ENCODE peak calls at places on chromosomes 4 and X, in ten cellular contexts. X is activated CD4-positive, alpha-beta T cell treated with anti-CD3 and anti-CD28 coated beads for 1 hour; O is stimulated activated CD4-positive, alpha-beta T cell treated with anti-CD3 and anti-CD28 coated beads, TNF-alpha, amount 100 ng/mL, for 4 hours; I is GM13977; V is CD4-positive, alpha-beta T cell; U is fibroblast of lung; W is stimulated activated CD8-positive, alpha-beta memory T cell treated with anti-CD3 and anti-CD28 coated beads, Interleukin-15, amount 100 ng/mL, for 1 hour; H is heart right ventricle; F is foreskin fibroblast; A is activated T-cell treated with anti-CD3 and anti-CD28 coated beads, Interleukin-2, amount 50 U/mL, for 1 hour. P is an unnamed sample.

GRCh38 chr4:25484243-25484721 is 107.2 kb downstream of the ANAPC4 start:
- DNase-seq in X (no peak), O (no peak), I (no peak), V (no peak), U (no peak), W (no peak), H (no peak), F (no peak), A (no peak), P (no peak)

GRCh38 chr4:101954975-101955678 is 164.6 kb downstream of the BANK1 start:
- DNase-seq in X (no peak), O (no peak), I (no peak), V (no peak), U (no peak), W (no peak), H (no peak), F (no peak), A (no peak), P (no peak)

GRCh38 chr4:148164529-148164928 is 277.7 kb downstream of the NR3C2 start:
- DNase-seq in X (no peak), O (no peak), I (no peak), V (no peak), U (no peak), W (no peak), H (no peak), F (no peak), A (no peak), P (no peak)

GRCh38 chr4:55444822-55445221 is 49.1 kb downstream of the TMEM165 start:
- DNase-seq in X (no peak), O (no peak), I (no peak), V (no peak), U (peak), W (no peak), H (no peak), F (peak), A (no peak), P (no peak)

GRCh38 chrX:50161143-50161542 is 39.7 kb downstream of the AKAP4 start:
- DNase-seq in X (no peak), O (no peak), I (no peak), V (no peak), U (no peak), W (no peak), H (no peak), F (no peak), A (no peak), P (no peak)

GRCh38 chr4:12409507-12410190 is 981.0 kb upstream of the HS3ST1 start:
- DNase-seq in X (no peak), O (no peak), I (no peak), V (no peak), U (peak), W (no peak), H (no peak), F (no peak), A (no peak), P (no peak)

GRCh38 chr4:151799417-151800030 is 38.7 kb upstream of the GATB start:
- DNase-seq in X (no peak), O (no peak), I (no peak), V (no peak), U (no peak), W (no peak), H (no peak), F (no peak), A (no peak), P (no peak)

GRCh38 chr4:125456075-125456474 is 141.3 kb downstream of the FAT4 start:
- DNase-seq in X (no peak), O (no peak), I (no peak), V (no peak), U (no peak), W (no peak), H (no peak), F (no peak), A (no peak), P (no peak)

GRCh38 chrX:46381630-46382029 is 163.6 kb downstream of the ZNF674 start:
- DNase-seq in X (no peak), O (no peak), I (peak), V (no peak), U (no peak), W (no peak), H (no peak), F (no peak), A (no peak), P (no peak)

GRCh38 chr4:48557478-48557877 is 67.4 kb downstream of the ZAR1 start:
- DNase-seq in X (no peak), O (no peak), I (no peak), V (no peak), U (no peak), W (no peak), H (no peak), F (no peak), A (no peak), P (no peak)

GRCh38 chr4:6693274-6694176 is at the start of gene S100P:
- DNase-seq in X (no peak), O (no peak), I (no peak), V (no peak), U (no peak), W (no peak), H (no peak), F (no peak), A (no peak), P (no peak)

GRCh38 chrX:43313035-43313434 is 343.1 kb upstream of the MAOA start:
- DNase-seq in X (no peak), O (no peak), I (no peak), V (no peak), U (no peak), W (no peak), H (no peak), F (no peak), A (no peak), P (no peak)

GRCh38 chr4:139184129-139184528 is 7.1 kb upstream of the ELF2 start:
- DNase-seq in X (no peak), O (no peak), I (peak), V (no peak), U (peak), W (no peak), H (no peak), F (peak), A (no peak), P (no peak)

GRCh38 chr4:152109585-152110509 is 349.0 kb upstream of the GATB start:
- DNase-seq in X (no peak), O (no peak), I (no peak), V (no peak), U (peak), W (no peak), H (no peak), F (peak), A (no peak), P (no peak)

GRCh38 chr4:70703695-70704332 is 15.5 kb downstream of the UTP3 start:
- DNase-seq in X (no peak), O (no peak), I (peak), V (no peak), U (peak), W (no peak), H (no peak), F (peak), A (no peak), P (no peak)

GRCh38 chr4:168516841-168517240 is 20.0 kb downstream of the PALLD start:
- DNase-seq in X (no peak), O (no peak), I (no peak), V (no peak), U (no peak), W (no peak), H (no peak), F (no peak), A (no peak), P (no peak)

GRCh38 chr4:1556541-1557220 is 127.4 kb downstream of the FAM53A start:
- DNase-seq in X (no peak), O (no peak), I (no peak), V (no peak), U (no peak), W (no peak), H (no peak), F (no peak), A (no peak), P (no peak)

GRCh38 chr4:71833175-71833900 is 49.5 kb upstream of the GC start:
- DNase-seq in X (no peak), O (no peak), I (no peak), V (no peak), U (no peak), W (no peak), H (peak), F (no peak), A (no peak), P (no peak)

GRCh38 chrX:10174810-10175209 is 18.0 kb downstream of the CLCN4 start:
- DNase-seq in X (no peak), O (no peak), I (no peak), V (no peak), U (no peak), W (no peak), H (no peak), F (no peak), A (no peak), P (no peak)

GRCh38 chr4:123443401-123444297 is 47.1 kb downstream of the SPRY1 start:
- DNase-seq in X (no peak), O (no peak), I (peak), V (no peak), U (no peak), W (no peak), H (no peak), F (no peak), A (no peak), P (no peak)

GRCh38 chrX:124194903-124195302 is 137.6 kb upstream of the TEX13D start:
- DNase-seq in X (no peak), O (no peak), I (no peak), V (no peak), U (peak), W (no peak), H (no peak), F (no peak), A (no peak), P (no peak)

GRCh38 chrX:149398027-149398426 is 107.1 kb downstream of the IDS start:
- DNase-seq in X (no peak), O (no peak), I (no peak), V (no peak), U (no peak), W (no peak), H (no peak), F (no peak), A (no peak), P (no peak)

GRCh38 chr4:123546123-123546654 is 149.6 kb downstream of the SPRY1 start:
- DNase-seq in X (no peak), O (no peak), I (no peak), V (no peak), U (no peak), W (no peak), H (no peak), F (no peak), A (no peak), P (no peak)

GRCh38 chr4:189917161-189917891 is 23.3 kb upstream of the FRG1 start:
- DNase-seq in X (no peak), O (no peak), I (no peak), V (no peak), U (no peak), W (no peak), H (no peak), F (no peak), A (no peak), P (no peak)

GRCh38 chr4:106587558-106587957 is 219.0 kb upstream of the GIMD1 start:
- DNase-seq in X (no peak), O (no peak), I (no peak), V (no peak), U (no peak), W (no peak), H (no peak), F (peak), A (no peak), P (no peak)

GRCh38 chr4:108881190-108881589 is 118.3 kb upstream of the ETNPPL start:
- DNase-seq in X (no peak), O (no peak), I (no peak), V (no peak), U (peak), W (no peak), H (no peak), F (peak), A (no peak), P (no peak)

GRCh38 chr4:67126115-67126514 is 419.2 kb downstream of the CENPC start:
- DNase-seq in X (no peak), O (no peak), I (no peak), V (no peak), U (no peak), W (no peak), H (no peak), F (no peak), A (no peak), P (no peak)

GRCh38 chr4:184472540-184473264 is 1.6 kb downstream of the IRF2 start:
- DNase-seq in X (no peak), O (no peak), I (peak), V (no peak), U (peak), W (no peak), H (peak), F (peak), A (peak), P (no peak)

GRCh38 chrX:48468693-48469691 is 1.1 kb downstream of the SLC38A5 start:
- DNase-seq in X (peak), O (no peak), I (no peak), V (no peak), U (peak), W (peak), H (no peak), F (no peak), A (peak), P (no peak)

GRCh38 chr4:187204389-187204920 is 480.8 kb upstream of the FAT1 start:
- DNase-seq in X (no peak), O (no peak), I (no peak), V (no peak), U (no peak), W (no peak), H (no peak), F (peak), A (no peak), P (no peak)

GRCh38 chr4:95547708-95548471 is 883 bp downstream of the UNC5C start:
- DNase-seq in X (no peak), O (no peak), I (no peak), V (no peak), U (no peak), W (no peak), H (peak), F (peak), A (no peak), P (no peak)

GRCh38 chr4:47145630-47146029 is 114.3 kb downstream of the GABRB1 start:
- DNase-seq in X (no peak), O (no peak), I (peak), V (no peak), U (peak), W (no peak), H (no peak), F (peak), A (no peak), P (no peak)

GRCh38 chrX:112613039-112613438 is 66.7 kb downstream of the LHFPL1 start:
- DNase-seq in X (no peak), O (no peak), I (no peak), V (no peak), U (no peak), W (no peak), H (no peak), F (no peak), A (no peak), P (no peak)

P was measured in Panc1.